ENCODE peak calls at places on chromosomes 4 and X, in five cellular contexts. G is SK-N-SH, I is fibroblast of lung, J is psoas muscle, Z is astrocyte. Q is an unnamed sample. For H3K36me3, the result is how much of the 10 kb centered on the place peaks cover.

GRCh38 chrX:87397103-87397886 is 120.3 kb upstream of the KLHL4 start:
- DNase-seq in G (no peak), I (peak), J (no peak), Z (peak), Q (no peak)

GRCh38 chr4:142265536-142265935 is 580.6 kb downstream of the INPP4B start:
- DNase-seq in G (no peak), I (peak), J (no peak), Z (peak), Q (no peak)

GRCh38 chr4:155924637-155925036 is 21.1 kb downstream of the TDO2 start:
- DNase-seq in G (no peak), I (no peak), J (no peak), Z (no peak), Q (no peak)

GRCh38 chr4:163554870-163555465 is 60.5 kb downstream of the TMA16 start:
- DNase-seq in G (peak), I (peak), J (no peak), Z (no peak), Q (no peak)

GRCh38 chrX:137549846-137550534 is 15.9 kb upstream of the ZIC3 start:
- DNase-seq in G (no peak), I (no peak), J (no peak), Z (no peak), Q (no peak)

GRCh38 chrX:150683112-150683511 is 10.1 kb upstream of the MTMR1 start:
- DNase-seq in G (no peak), I (no peak), J (no peak), Z (no peak), Q (no peak)

GRCh38 chr4:55075823-55076418 is 49.5 kb downstream of the KDR start:
- DNase-seq in G (no peak), I (no peak), J (no peak), Z (peak), Q (no peak)

GRCh38 chr4:172202480-172203076 is 389.4 kb downstream of the GALNTL6 start:
- DNase-seq in G (peak), I (peak), J (no peak), Z (peak), Q (peak)

GRCh38 chr4:137519406-137519805 is 12.9 kb downstream of the PCDH18 start:
- DNase-seq in G (no peak), I (peak), J (no peak), Z (peak), Q (no peak)

GRCh38 chr4:141121768-141122415 is 11.4 kb downstream of the RNF150 start:
- DNase-seq in G (no peak), I (no peak), J (no peak), Z (no peak), Q (no peak)

GRCh38 chr4:14022428-14022827 is 394.9 kb upstream of the BOD1L1 start:
- DNase-seq in G (no peak), I (peak), J (no peak), Z (peak), Q (no peak)

GRCh38 chr4:6419452-6420028 is 52.9 kb downstream of the PPP2R2C start:
- DNase-seq in G (no peak), I (no peak), J (no peak), Z (no peak), Q (no peak)

DNA sequence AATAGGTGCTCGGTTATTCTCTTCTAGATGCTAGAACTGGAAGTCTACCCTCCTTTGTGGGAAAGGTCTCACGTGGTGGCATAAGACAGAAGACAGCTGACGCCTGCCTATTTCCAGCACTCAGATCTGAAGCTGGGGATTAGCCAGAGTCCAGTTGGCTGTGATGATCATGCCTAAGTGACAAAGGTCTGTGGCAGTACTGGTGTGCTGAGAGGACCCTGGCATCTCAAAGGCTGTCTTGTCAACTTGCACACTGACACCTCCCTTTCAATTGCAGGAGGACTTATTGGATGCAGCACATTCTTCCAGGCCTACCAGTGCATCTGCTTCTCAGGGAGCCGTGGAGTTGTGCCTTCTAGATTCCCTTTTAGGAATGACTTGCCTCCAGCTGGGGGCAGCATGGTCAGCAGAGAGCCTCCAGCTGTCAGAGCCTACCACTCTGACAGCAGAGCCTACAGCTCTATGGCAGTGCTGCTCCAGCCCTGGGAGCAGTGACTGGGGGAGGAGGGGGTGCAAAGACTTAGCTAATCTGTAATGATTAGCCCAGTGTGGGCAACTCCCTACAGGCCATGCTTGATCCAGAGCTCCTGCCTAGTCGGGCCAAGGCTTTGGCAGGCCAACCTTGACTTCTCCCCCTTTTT is 13.6 kb upstream of the FGFBP2 start:
- DNase-seq in G (no peak), I (no peak), J (no peak), Z (no peak), Q (peak)
- H3K27ac ChIP-seq in G (no peak), I (no peak), J (no peak), Z (no peak), Q (no peak)

GRCh38 chr4:139337612-139338011 is 35.3 kb upstream of the NDUFC1 start:
- DNase-seq in G (no peak), I (no peak), J (no peak), Z (no peak), Q (no peak)
- H3K36me3 ChIP-seq in G (under half), I (under half), J (half or more), Z (under half), Q (under half)

GRCh38 chrX:132063862-132064261 is 40.8 kb downstream of the STK26 start:
- DNase-seq in G (no peak), I (no peak), J (no peak), Z (no peak), Q (no peak)
- H3K27ac ChIP-seq in G (no peak), I (no peak), J (no peak), Z (no peak), Q (no peak)

GRCh38 chr4:866761-867390 is 40.9 kb upstream of the CPLX1 start:
- DNase-seq in G (no peak), I (peak), J (no peak), Z (peak), Q (no peak)
- H3K36me3 ChIP-seq in G (under half), I (under half), J (half or more), Z (under half), Q (under half)

GRCh38 chr4:152942346-152942745 is 6.2 kb downstream of the FHDC1 start:
- DNase-seq in G (no peak), I (no peak), J (no peak), Z (no peak), Q (no peak)
- H3K27ac ChIP-seq in G (no peak), I (no peak), J (no peak), Z (no peak), Q (no peak)

DNA sequence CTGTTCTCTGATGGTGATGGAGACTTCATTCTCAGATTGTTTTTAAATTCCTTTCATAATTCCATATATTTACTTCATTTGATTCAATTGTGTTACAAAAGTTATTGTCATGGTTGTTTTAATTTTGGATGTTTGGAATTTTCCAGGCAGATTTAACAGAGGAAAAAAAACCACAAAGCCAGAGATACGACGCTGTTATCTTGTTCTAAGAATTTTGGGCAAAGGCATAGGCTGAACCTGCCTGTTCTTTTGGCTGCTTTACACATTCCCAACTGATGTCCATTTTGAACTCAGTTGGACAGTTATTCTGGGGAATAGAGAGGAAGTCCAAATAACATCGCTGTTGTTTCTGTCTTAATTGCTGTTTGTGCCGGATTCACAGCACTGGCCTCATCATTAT is 65.7 kb downstream of the LINC00632 start:
- DNase-seq in G (no peak), I (no peak), J (no peak), Z (peak), Q (no peak)
- H3K36me3 ChIP-seq in G (under half), I (under half), J (under half), Z (under half), Q (under half)